ENCODE peak calls at places on chromosome 20, in seven cellular contexts. H, R, V, G, E, P and B are unnamed samples. For H3K4me1, the result is how much of the 10 kb centered on the place peaks cover.

GRCh38 chr20:62580052-62580451 is 62.3 kb upstream of the SLCO4A1 start:
- DNase-seq in H (no peak), R (no peak), V (no peak), G (no peak), E (no peak), P (no peak), B (peak)

GRCh38 chr20:13644010-13644409 is 5.3 kb upstream of the TASP1 start:
- DNase-seq in H (no peak), R (no peak), V (no peak), G (no peak), E (peak), P (peak), B (no peak)

GRCh38 chr20:24379116-24379927 is 90.1 kb upstream of the SYNDIG1 start:
- DNase-seq in H (peak), R (peak), V (no peak), G (no peak), E (no peak), P (no peak), B (peak)

GRCh38 chr20:16419138-16419715 is 154.0 kb downstream of the KIF16B start:
- DNase-seq in H (no peak), R (no peak), V (no peak), G (no peak), E (no peak), P (no peak), B (no peak)

GRCh38 chr20:59578602-59579403 is 25.5 kb upstream of the PHACTR3 start:
- DNase-seq in H (no peak), R (no peak), V (no peak), G (no peak), E (no peak), P (peak), B (no peak)

GRCh38 chr20:34290471-34290870 is 12.7 kb downstream of the AHCY start:
- DNase-seq in H (no peak), R (no peak), V (no peak), G (no peak), E (no peak), P (no peak), B (no peak)

GRCh38 chr20:9359561-9360308 is 154.7 kb upstream of the LAMP5 start:
- DNase-seq in H (peak), R (peak), V (no peak), G (peak), E (peak), P (peak), B (peak)

GRCh38 chr20:31472395-31473330 is 2.3 kb downstream of the DEFB124 start:
- DNase-seq in H (no peak), R (no peak), V (no peak), G (no peak), E (no peak), P (no peak), B (no peak)

GRCh38 chr20:10034717-10035571 is at the start of gene ANKEF1:
- DNase-seq in H (peak), R (peak), V (peak), G (peak), E (peak), P (peak), B (peak)

GRCh38 chr20:37504404-37505096 is 16.5 kb upstream of the NNAT start:
- DNase-seq in H (peak), R (peak), V (no peak), G (no peak), E (no peak), P (peak), B (peak)

GRCh38 chr20:58021481-58021880 is 207.0 kb downstream of the ANKRD60 start:
- DNase-seq in H (peak), R (no peak), V (no peak), G (no peak), E (no peak), P (no peak), B (peak)
- H3K4me1 ChIP-seq in H (under half), R (under half), V (under half), G (under half), E (under half), P (under half), B (under half)

DNA sequence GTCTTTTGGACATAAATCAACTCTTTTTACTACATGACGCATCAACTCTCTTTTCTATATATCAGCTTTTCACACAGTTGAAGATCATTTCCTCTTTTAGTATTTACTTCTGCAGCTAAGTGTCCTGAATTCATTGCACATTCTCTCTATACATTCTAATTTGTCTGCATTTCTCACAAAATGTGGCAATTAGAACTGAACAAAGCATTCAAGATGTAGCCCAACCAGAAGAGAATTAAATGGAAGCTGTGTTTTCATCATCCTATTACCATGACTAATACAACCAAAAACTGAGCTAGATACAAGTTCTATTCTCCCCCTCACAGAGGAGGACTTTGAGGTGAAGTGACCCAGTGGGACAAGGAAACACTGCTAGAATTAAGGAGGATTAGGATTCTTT is 86.9 kb downstream of the PLCG1 start:
- DNase-seq in H (no peak), R (no peak), V (no peak), G (no peak), E (no peak), P (no peak), B (no peak)
- H3K4ac ChIP-seq in H (no peak), R (no peak), V (no peak), G (no peak), E (no peak), P (no peak), B (no peak)

GRCh38 chr20:63821824-63822223 is 9.2 kb downstream of the ZBTB46 start:
- DNase-seq in H (no peak), R (no peak), V (no peak), G (no peak), E (no peak), P (no peak), B (no peak)
- H3K4me1 ChIP-seq in H (under half), R (under half), V (under half), G (under half), E (under half), P (under half), B (under half)

GRCh38 chr20:51429696-51430095 is 112.8 kb downstream of the NFATC2 start:
- DNase-seq in H (no peak), R (no peak), V (no peak), G (no peak), E (no peak), P (no peak), B (no peak)
- H3K4ac ChIP-seq in H (no peak), R (no peak), V (no peak), G (no peak), E (no peak), P (peak), B (no peak)

GRCh38 chr20:50929299-50930138 is 1.7 kb downstream of the ADNP start:
- DNase-seq in H (peak), R (peak), V (peak), G (peak), E (peak), P (peak), B (peak)
- H3K4me1 ChIP-seq in H (under half), R (under half), V (under half), G (under half), E (under half), P (under half), B (under half)

GRCh38 chr20:47747663-47748031 is 37.6 kb downstream of the SULF2 start:
- DNase-seq in H (no peak), R (no peak), V (no peak), G (no peak), E (no peak), P (no peak), B (no peak)
- H3K4ac ChIP-seq in H (no peak), R (no peak), V (no peak), G (no peak), E (no peak), P (no peak), B (no peak)

DNA sequence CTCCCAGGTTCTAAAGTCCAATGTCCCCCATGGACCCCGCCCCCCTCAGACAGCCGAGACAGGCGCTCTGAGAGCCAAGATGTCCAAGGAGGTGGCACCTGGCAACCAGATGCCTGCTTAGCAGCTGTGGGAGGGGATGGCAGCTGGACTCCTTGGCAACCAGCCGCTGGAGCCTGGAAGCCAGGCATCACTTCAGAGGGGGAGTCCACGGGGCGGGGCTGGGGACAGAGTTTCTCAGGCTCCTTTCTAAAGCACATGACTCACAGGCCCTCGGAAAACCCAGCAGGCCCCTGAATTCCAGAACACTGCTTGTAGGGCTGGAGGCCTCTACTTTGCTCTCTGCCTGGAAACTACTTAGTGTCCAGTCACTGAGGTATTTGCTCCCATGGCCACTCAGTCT is 51.5 kb downstream of the PREX1 start:
- DNase-seq in H (no peak), R (peak), V (no peak), G (no peak), E (peak), P (peak), B (no peak)
- H3K4me1 ChIP-seq in H (under half), R (under half), V (under half), G (under half), E (under half), P (under half), B (under half)

GRCh38 chr20:45450097-45450818 is 19.3 kb upstream of the WFDC2 start:
- DNase-seq in H (peak), R (peak), V (no peak), G (no peak), E (peak), P (peak), B (peak)
- H3K4ac ChIP-seq in H (no peak), R (no peak), V (no peak), G (no peak), E (no peak), P (no peak), B (no peak)